ENCODE peak calls at places on chromosome 1, in six cellular contexts. D is GM12892, E is K562, K is H1, B is HepG2, C is GM12878. L is an unnamed sample.
A peak's percentile ranks its signal among the peaks of the same experiment; 100 is the strongest.

GRCh38 chr1:36420409-36420808 is 22.7 kb upstream of the LSM10 start:
- DNase-seq in D (no peak), E (no peak), K (no peak), B (no peak), C (no peak), L (no peak)

GRCh38 chr1:53356637-53357036 is 28.8 kb upstream of the LRP8 start:
- DNase-seq in D (no peak), E (no peak), K (no peak), B (no peak), C (no peak), L (no peak)

GRCh38 chr1:222331340-222331739 is 216.6 kb downstream of the HHIPL2 start:
- DNase-seq in D (no peak), E (no peak), K (no peak), B (no peak), C (no peak), L (no peak)

GRCh38 chr1:206496131-206496793 is 11.1 kb upstream of the RASSF5 start:
- DNase-seq in D (no peak), E (no peak), K (no peak), B (no peak), C (no peak), L (no peak)

GRCh38 chr1:17932164-17932563 is 175.4 kb upstream of the IGSF21 start:
- DNase-seq in D (no peak), E (no peak), K (no peak), B (no peak), C (no peak), L (no peak)

GRCh38 chr1:23274134-23274505 is 56.8 kb upstream of the HTR1D start:
- DNase-seq in D (no peak), E (no peak), K (no peak), B (no peak), C (no peak), L (no peak)

GRCh38 chr1:184289825-184290550 is 96.8 kb upstream of the C1orf21 start:
- DNase-seq in D (no peak), E (no peak), K (no peak), B (no peak), C (no peak), L (no peak)

GRCh38 chr1:165641276-165641987 is 10.4 kb downstream of the MGST3 start:
- DNase-seq in D (no peak), E (no peak), K (no peak), B (no peak), C (no peak), L (no peak)

GRCh38 chr1:43934279-43934985 is 831 bp downstream of the ARTN start:
- DNase-seq in D (peak; percentile 82), E (peak; percentile 87), K (peak; percentile 94), B (peak; percentile 65), C (no peak), L (peak; percentile 81)

GRCh38 chr1:25055961-25056360 is 125.9 kb upstream of the RUNX3 start:
- DNase-seq in D (no peak), E (no peak), K (no peak), B (no peak), C (no peak), L (no peak)

GRCh38 chr1:16300436-16300835 is 51.8 kb downstream of the FBXO42 start:
- DNase-seq in D (no peak), E (no peak), K (no peak), B (no peak), C (no peak), L (no peak)

GRCh38 chr1:36156329-36157114 is 562 bp downstream of the MAP7D1 start:
- DNase-seq in D (peak; percentile 61), E (peak; percentile 80), K (peak; percentile 86), B (no peak), C (no peak), L (peak; percentile 64)

GRCh38 chr1:55211456-55211855 is 3.7 kb downstream of the USP24 start:
- DNase-seq in D (no peak), E (no peak), K (no peak), B (peak; percentile 35), C (no peak), L (no peak)

DNA sequence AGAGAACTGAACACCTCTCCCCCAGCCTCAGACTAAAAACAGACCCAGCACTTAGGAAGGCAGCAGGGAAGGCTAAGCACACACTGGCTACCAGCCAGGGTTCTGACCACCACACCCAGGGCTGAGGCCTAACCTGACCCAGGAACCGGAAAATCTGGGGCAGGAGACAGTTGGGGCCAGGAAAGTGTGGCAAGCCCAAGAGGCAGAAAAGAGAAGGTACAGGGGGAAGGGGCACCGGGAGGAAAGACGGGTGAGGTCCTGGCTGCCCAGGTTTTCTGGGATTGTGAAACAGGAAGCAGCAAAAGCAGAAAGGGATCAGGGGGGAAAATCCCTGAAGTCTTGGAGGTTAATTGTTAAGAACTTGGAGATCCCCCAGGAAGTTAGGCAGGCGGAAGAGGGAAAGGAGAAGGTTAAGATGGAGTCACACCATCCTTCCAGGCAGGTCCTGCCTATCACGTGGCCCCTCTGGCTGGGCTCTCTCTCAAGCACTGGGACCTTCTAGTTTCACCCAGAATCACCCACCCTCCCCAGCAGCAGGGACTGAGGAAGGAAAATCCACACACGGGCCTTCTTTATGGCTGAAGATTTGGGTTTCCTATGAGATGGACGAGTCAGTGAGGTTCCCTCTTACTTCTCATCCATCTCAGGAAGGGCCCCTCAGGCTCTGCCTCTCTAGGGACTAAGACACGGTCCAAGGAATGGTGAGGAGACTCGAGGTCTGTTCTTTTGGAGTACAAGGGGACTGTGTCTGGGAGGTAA is 2.6 kb downstream of the HDGF start:
- DNase-seq in D (no peak), E (no peak), K (no peak), B (peak; percentile 50), C (no peak), L (no peak)
- TF ChIP-seq POLR2A in D (peak; percentile 71), E (peak; percentile 29), K (no peak), B (no peak), C (peak; percentile 10), L (peak; percentile 36)

GRCh38 chr1:156608036-156608674 is 6.9 kb upstream of the GPATCH4 start:
- DNase-seq in D (no peak), E (peak; percentile 49), K (peak; percentile 52), B (peak; percentile 70), C (peak; percentile 62), L (no peak)
- TF ChIP-seq TAF1 in D (no peak), E (no peak), K (no peak), B (no peak), C (no peak), L (no peak)

GRCh38 chr1:215018555-215018954 is 64.0 kb upstream of the KCNK2 start:
- DNase-seq in D (no peak), E (no peak), K (no peak), B (no peak), C (no peak), L (no peak)
- TF ChIP-seq POLR2A in D (no peak), E (no peak), K (no peak), B (no peak), C (no peak), L (no peak)

GRCh38 chr1:209675567-209676154 is 449 bp downstream of the G0S2 start:
- DNase-seq in D (no peak), E (no peak), K (peak; percentile 66), B (no peak), C (no peak), L (no peak)
- TF ChIP-seq TAF1 in D (no peak), E (no peak), K (no peak), B (no peak), C (no peak), L (no peak)

DNA sequence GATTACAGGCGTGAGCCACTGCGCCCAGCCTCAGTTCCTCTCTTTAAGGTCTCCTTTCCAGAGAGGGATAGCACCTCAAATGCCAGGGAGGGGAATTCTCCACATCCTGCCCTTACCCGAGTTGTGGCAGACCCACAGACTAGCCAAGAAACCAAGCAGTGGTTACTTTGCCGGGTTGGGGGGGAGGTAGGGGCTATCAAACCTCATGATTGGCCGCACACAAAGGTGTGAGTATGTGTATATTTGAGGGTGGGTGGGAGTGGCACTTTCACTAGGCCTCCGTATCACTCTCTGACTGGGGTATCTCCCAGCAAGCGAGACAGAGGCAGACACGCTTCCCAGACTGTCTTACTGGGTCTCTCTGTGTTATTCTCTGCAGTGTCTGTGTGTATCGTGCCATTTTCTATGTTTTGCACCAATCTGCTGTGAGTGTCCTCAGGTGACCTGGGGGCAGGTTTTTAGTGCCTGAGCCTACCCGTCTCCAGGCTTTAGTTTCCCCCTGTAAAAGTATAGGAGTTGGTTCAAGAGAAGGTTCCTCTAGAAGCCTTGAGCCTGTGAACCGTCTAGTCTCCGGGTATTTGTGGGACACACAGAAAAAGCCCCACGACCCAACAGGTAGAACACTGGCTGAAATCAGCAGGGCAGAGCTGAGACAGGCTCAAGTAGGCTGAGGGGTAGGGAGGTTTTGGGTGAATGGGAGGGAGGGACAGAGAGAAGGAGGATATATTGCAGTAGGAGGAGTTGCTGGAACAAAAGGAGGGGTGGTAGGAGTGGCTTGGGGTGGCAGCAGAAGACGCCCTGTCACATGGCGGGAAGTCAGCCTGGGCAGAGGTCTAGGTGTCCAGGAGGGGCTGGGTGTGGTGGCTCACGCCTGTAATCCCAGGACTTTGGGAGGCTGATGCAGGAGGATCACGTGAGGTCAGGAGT is 10.3 kb downstream of the LMNA start:
- DNase-seq in D (no peak), E (no peak), K (no peak), B (no peak), C (peak; percentile 52), L (no peak)
- TF ChIP-seq POLR2A in D (peak; percentile 33), E (peak; percentile 44), K (no peak), B (no peak), C (no peak), L (peak; percentile 34)